ENCODE peak calls at places on chromosome 18, in seven cellular contexts. P, B, Z, M, L, C and E are unnamed samples. For H3K27me3 and H3K79me1, the result is how much of the 10 kb centered on the place peaks cover.

GRCh38 chr18:2515408-2515807 is 55.9 kb downstream of the METTL4 start:
- DNase-seq in B (no peak), M (no peak), P (no peak), L (peak), Z (peak), C (no peak), E (peak)

GRCh38 chr18:79933765-79934164 is 17.7 kb downstream of the SLC66A2 start:
- DNase-seq in P (peak), C (no peak), L (peak), M (peak), Z (no peak), B (peak), E (peak)

GRCh38 chr18:23857756-23858155 is 156.8 kb upstream of the TTC39C start:
- DNase-seq in Z (peak), M (no peak), L (peak), P (no peak), B (no peak), C (no peak), E (peak)

GRCh38 chr18:7901657-7902056 is 334.5 kb downstream of the PTPRM start:
- DNase-seq in L (no peak), B (no peak), P (no peak), M (no peak), C (no peak), Z (peak), E (peak)

GRCh38 chr18:76459687-76460350 is 35.2 kb downstream of the ZNF516 start:
- DNase-seq in P (peak), C (no peak), B (no peak), M (peak), L (no peak), Z (peak), E (peak)

GRCh38 chr18:25010623-25011374 is 341.2 kb downstream of the ZNF521 start:
- DNase-seq in M (no peak), L (peak), C (no peak), B (no peak), P (no peak), Z (no peak), E (no peak)

GRCh38 chr18:59459352-59460059 is 100.4 kb upstream of the LMAN1 start:
- DNase-seq in P (no peak), Z (peak), L (peak), B (no peak), M (peak), C (no peak), E (peak)

GRCh38 chr18:50079571-50080295 is 115.2 kb downstream of the MYO5B start:
- DNase-seq in Z (no peak), M (no peak), L (no peak), P (no peak), B (no peak), C (no peak), E (no peak)

GRCh38 chr18:36446059-36446458 is 148.5 kb downstream of the FHOD3 start:
- DNase-seq in M (no peak), C (no peak), Z (peak), B (no peak), P (no peak), L (peak), E (no peak)

GRCh38 chr18:23730850-23731249 is 41.6 kb downstream of the LAMA3 start:
- DNase-seq in P (no peak), C (no peak), M (no peak), B (no peak), Z (no peak), L (no peak), E (no peak)

GRCh38 chr18:28175930-28176673 is 828 bp downstream of the CDH2 start:
- DNase-seq in Z (peak), C (peak), P (peak), B (peak), M (peak), L (peak), E (peak)
- H3K27me3 ChIP-seq in Z (under half), C (under half), P (under half), B (under half), M (under half), L (under half), E (under half)

GRCh38 chr18:42030586-42031182 is 75.7 kb downstream of the PIK3C3 start:
- DNase-seq in L (peak), C (peak), P (peak), M (peak), B (peak), Z (peak), E (peak)

GRCh38 chr18:42029100-42029499 is 74.1 kb downstream of the PIK3C3 start:
- DNase-seq in C (no peak), M (no peak), B (no peak), Z (no peak), P (no peak), L (no peak), E (no peak)

GRCh38 chr18:42033137-42033810 is 78.2 kb downstream of the PIK3C3 start:
- DNase-seq in M (no peak), L (no peak), Z (no peak), P (no peak), C (no peak), B (no peak), E (no peak)

GRCh38 chr18:42028232-42028832 is 73.3 kb downstream of the PIK3C3 start:
- DNase-seq in B (no peak), P (no peak), Z (peak), M (peak), L (peak), C (no peak), E (peak)

DNA sequence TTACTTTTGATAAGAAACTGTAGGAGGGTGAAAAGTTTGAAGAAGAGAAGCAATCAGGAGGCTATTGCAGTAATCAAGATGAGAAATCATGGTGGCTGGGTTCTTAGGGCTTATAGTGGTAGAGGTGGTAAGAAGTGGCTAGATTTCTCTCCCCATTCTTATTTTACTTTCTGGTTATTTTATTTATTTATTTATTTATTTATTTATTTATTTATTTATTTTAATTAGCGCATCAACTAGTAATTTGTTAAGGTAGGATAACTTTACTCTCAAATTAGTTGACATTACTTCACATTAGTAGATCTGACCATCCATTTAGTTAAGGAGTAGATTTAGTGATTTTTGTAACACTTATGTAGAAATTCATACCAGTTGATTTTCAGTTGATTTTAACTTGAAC is 77.4 kb downstream of the PIK3C3 start:
- DNase-seq in Z (no peak), M (no peak), L (no peak), B (no peak), C (no peak), P (no peak), E (no peak)
- H3K79me1 ChIP-seq in Z (under half), M (under half), L (under half), B (under half), C (under half), P (under half), E (under half)

DNA sequence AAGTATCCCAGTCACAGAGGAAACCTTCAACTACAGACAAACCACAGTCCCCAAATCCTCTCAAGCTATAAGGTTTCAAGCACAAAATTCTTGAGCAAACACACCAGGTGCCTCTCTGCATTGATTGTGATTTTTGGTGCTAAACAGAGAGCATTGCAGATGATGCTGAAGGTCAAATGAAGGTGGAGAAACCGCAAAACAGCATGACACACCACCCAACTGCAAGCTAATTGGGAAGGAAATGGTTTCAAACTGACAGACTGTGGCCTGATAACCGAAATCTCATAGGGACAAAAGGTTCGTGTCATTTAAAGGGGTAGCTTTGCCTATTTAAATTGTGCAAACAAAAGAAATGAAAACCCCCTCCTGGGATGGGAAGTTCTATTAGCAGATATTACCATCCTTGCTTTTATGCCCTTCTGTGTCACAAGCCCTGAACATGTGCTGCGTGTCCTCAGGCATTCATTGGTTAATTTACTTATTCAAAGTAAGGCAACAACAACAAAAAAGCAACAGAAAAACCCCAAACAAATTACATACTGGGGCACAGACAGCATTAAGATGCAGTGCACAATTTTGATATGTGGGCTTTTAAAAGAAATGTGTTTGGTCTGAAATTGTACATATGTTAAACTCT is 154.9 kb downstream of the AQP4 start:
- DNase-seq in L (no peak), B (no peak), C (no peak), Z (no peak), M (peak), P (no peak), E (no peak)
- H3K4me2 ChIP-seq in L (no peak), B (peak), C (no peak), Z (no peak), M (no peak), P (peak), E (no peak)

GRCh38 chr18:32473325-32473724 is 2.6 kb upstream of the GAREM1 start:
- DNase-seq in P (no peak), L (no peak), B (no peak), M (no peak), Z (no peak), C (no peak), E (no peak)
- H3K27me3 ChIP-seq in P (under half), L (under half), B (under half), M (under half), Z (under half), C (under half), E (under half)

DNA sequence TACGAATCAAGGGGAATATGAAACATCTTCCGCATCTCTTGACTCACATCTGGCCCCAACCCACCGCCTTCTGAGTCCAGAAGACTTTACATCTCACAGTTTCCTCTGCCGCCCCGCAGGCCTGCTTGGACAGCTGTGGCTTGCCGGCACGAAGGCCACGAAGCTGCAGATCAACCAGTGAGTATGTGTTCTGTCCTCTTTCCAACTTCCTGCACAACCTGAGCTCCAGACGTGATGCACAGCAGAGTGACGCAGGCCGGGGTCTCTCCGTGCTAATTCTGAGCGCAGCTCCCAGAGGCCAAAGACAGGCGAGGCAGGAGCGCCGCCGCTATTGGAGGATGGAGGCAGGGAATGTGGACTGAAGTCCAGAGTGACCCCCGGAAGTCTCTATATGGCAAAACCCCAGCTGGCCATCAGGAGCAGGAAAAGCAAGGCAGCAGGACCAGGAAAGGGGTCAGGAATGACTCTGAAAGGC is 93.5 kb downstream of the ZCCHC2 start:
- DNase-seq in L (no peak), C (no peak), Z (no peak), P (no peak), B (no peak), M (no peak), E (no peak)
- H3K79me1 ChIP-seq in L (under half), C (under half), Z (under half), P (under half), B (under half), M (under half), E (under half)

DNA sequence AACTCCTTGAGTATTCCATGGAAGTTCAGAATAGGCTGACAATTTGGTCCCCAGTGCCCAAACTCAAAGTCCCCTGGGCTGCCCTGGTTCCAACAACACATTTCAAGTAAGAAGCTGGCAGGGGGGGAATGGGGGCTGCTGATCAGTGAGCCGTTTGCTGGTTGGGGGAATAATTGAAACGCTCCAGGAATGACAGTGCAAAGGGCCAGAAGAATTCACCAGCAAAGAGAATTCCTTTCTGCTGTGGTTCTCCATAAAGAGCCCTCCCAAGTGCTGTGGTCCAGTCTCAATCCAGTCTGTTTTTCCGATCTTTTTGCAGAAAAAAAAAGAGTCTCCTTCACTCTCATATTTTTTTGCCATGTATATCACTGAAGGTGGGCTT is 95.1 kb upstream of the THOC1 start:
- DNase-seq in M (no peak), B (no peak), P (no peak), Z (no peak), C (no peak), L (no peak), E (peak)
- H3K4me2 ChIP-seq in M (no peak), B (no peak), P (no peak), Z (no peak), C (no peak), L (no peak), E (peak)

GRCh38 chr18:67483237-67483636 is 33.3 kb downstream of the DSEL start:
- DNase-seq in Z (no peak), M (no peak), C (no peak), P (no peak), L (no peak), B (no peak), E (no peak)
- H3K27me3 ChIP-seq in Z (under half), M (under half), C (under half), P (under half), L (under half), B (under half), E (under half)

GRCh38 chr18:63970803-63971191 is 916 bp downstream of the SERPINB8 start:
- DNase-seq in L (peak), C (no peak), Z (peak), P (peak), M (peak), B (peak), E (peak)
- H3K79me1 ChIP-seq in L (under half), C (under half), Z (under half), P (under half), M (under half), B (under half), E (under half)

DNA sequence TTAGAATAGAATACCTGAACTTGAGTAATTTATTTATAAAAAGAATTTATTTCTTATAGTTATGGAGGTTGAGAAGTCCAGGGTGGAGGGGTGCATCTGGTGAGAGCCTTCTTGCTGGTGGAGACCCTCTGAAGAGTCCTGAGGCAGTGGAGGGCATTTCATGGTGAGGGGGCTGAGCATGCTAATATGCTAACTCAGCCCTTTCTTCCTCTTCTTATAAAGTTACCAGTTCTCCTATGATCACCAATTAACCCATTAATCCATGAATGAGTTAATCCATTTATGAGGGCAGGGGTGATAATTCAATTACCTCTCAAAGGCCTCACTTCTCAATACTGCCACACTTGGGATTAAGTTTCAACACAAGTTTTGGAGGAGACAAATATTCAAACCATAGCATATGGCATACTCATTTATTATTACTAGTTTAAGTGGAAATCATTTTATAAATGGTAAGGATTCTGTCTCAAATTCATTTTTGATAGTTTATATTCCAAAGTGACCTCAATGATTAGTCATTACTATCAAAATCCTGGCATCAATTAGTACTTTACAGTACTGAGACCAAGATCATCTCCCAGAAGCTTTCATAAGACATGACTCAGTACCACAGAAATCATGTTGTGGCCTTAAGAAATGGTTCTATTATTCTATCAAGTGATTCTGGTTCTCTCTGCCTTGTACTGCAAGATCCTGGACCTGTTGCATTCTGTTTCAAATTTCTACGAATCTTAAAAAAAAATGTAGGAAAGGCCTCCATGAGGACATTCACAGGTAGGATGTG is 5.5 kb downstream of the ZNF396 start:
- DNase-seq in Z (peak), L (no peak), B (no peak), M (peak), C (no peak), P (no peak), E (no peak)
- H3K4me2 ChIP-seq in Z (no peak), L (no peak), B (no peak), M (no peak), C (no peak), P (no peak), E (no peak)